ENCODE peak calls at places on chromosomes 3 and 15, in four cellular contexts. X, B, T and R are unnamed samples.

GRCh38 chr15:69475769-69476358 is 23.2 kb downstream of the RPLP1 start:
- DNase-seq in T (peak), X (peak), B (peak), R (peak)

GRCh38 chr3:65593780-65594752 is 444.7 kb downstream of the MAGI1 start:
- DNase-seq in X (no peak), T (no peak), B (no peak), R (no peak)

GRCh38 chr3:118541791-118542190 is 492.9 kb downstream of the IGSF11 start:
- DNase-seq in B (no peak), X (no peak), T (no peak), R (no peak)

GRCh38 chr3:14016900-14017475 is 107.7 kb downstream of the CHCHD4 start:
- DNase-seq in X (peak), T (no peak), B (no peak), R (no peak)

GRCh38 chr3:140922634-140923033 is 19.0 kb upstream of the SLC25A36 start:
- DNase-seq in T (no peak), X (no peak), B (peak), R (no peak)

GRCh38 chr3:64645236-64645635 is 42.6 kb downstream of the ADAMTS9 start:
- DNase-seq in T (no peak), B (no peak), X (no peak), R (no peak)

GRCh38 chr15:26472661-26473060 is 300.2 kb downstream of the GABRB3 start:
- DNase-seq in B (no peak), X (no peak), T (no peak), R (no peak)

GRCh38 chr15:51334011-51334426 is 4.4 kb downstream of the CYP19A1 start:
- DNase-seq in B (no peak), T (no peak), X (no peak), R (no peak)

GRCh38 chr15:31905054-31905453 is 125.3 kb upstream of the CHRNA7 start:
- DNase-seq in T (no peak), B (no peak), X (no peak), R (no peak)

GRCh38 chr3:65126527-65127440 is 439.0 kb upstream of the ADAMTS9 start:
- DNase-seq in T (no peak), X (no peak), B (no peak), R (no peak)

GRCh38 chr3:38297947-38298711 is 16.0 kb downstream of the SLC22A14 start:
- DNase-seq in X (no peak), B (peak), T (no peak), R (no peak)

GRCh38 chr3:13193320-13194284 is 120.4 kb upstream of the IQSEC1 start:
- DNase-seq in T (no peak), X (no peak), B (no peak), R (no peak)

GRCh38 chr3:35639251-35640185 is at the start of gene ARPP21:
- DNase-seq in T (no peak), X (no peak), B (peak), R (no peak)

GRCh38 chr15:55770261-55770660 is 27.3 kb upstream of the PRTG start:
- DNase-seq in T (no peak), X (no peak), B (no peak), R (no peak)

GRCh38 chr15:41801850-41802455 is 25.9 kb upstream of the JMJD7 start:
- DNase-seq in T (no peak), B (no peak), X (no peak), R (no peak)

GRCh38 chr3:51706788-51707731 is at the start of gene GRM2:
- DNase-seq in B (no peak), T (peak), X (peak), R (no peak)

GRCh38 chr15:50685976-50686467 is 575 bp downstream of the TRPM7 start:
- DNase-seq in X (peak), B (peak), T (peak), R (peak)

GRCh38 chr15:63071288-63071909 is 28.9 kb downstream of the TPM1 start:
- DNase-seq in X (no peak), T (no peak), B (no peak), R (no peak)

GRCh38 chr3:30199096-30199734 is 407.2 kb upstream of the TGFBR2 start:
- DNase-seq in T (peak), X (peak), B (peak), R (peak)

GRCh38 chr3:30333903-30334302 is 272.5 kb upstream of the TGFBR2 start:
- DNase-seq in T (no peak), B (no peak), X (no peak), R (no peak)

GRCh38 chr3:191369081-191370010 is 39.0 kb upstream of the UTS2B start:
- DNase-seq in T (no peak), X (no peak), B (no peak), R (no peak)

GRCh38 chr3:50050361-50050760 is 38.4 kb upstream of the RBM5 start:
- DNase-seq in T (no peak), B (no peak), X (peak), R (no peak)

GRCh38 chr3:148429206-148429605 is 268.5 kb upstream of the AGTR1 start:
- DNase-seq in T (no peak), X (no peak), B (no peak), R (no peak)

GRCh38 chr3:60708191-60708975 is 542.9 kb downstream of the FHIT start:
- DNase-seq in X (no peak), B (no peak), T (no peak), R (no peak)

GRCh38 chr3:56983427-56983826 is 77.0 kb upstream of the SPATA12 start:
- DNase-seq in T (no peak), B (no peak), X (no peak), R (no peak)

GRCh38 chr15:71115567-71116351 is 488 bp downstream of the THSD4 start:
- DNase-seq in B (peak), T (no peak), X (no peak), R (no peak)

GRCh38 chr3:113717818-113718217 is 21.4 kb upstream of the USF3 start:
- DNase-seq in X (no peak), T (no peak), B (no peak), R (no peak)

GRCh38 chr15:70098170-70098460 is 398 bp upstream of the TLE3 start:
- DNase-seq in B (no peak), T (no peak), X (no peak), R (no peak)

GRCh38 chr15:72342385-72342784 is 22.4 kb upstream of the CELF6 start:
- DNase-seq in X (peak), T (peak), B (peak), R (no peak)

GRCh38 chr3:12471228-12471627 is 13.1 kb upstream of the TSEN2 start:
- DNase-seq in B (peak), X (peak), T (no peak), R (no peak)

GRCh38 chr15:60970246-60971170 is 258.6 kb downstream of the RORA start:
- DNase-seq in T (no peak), B (no peak), X (no peak), R (no peak)

GRCh38 chr3:196774191-196774820 is 34.6 kb downstream of the PAK2 start:
- DNase-seq in X (peak), T (no peak), B (no peak), R (no peak)

GRCh38 chr3:43211681-43212080 is 74.7 kb upstream of the SNRK start:
- DNase-seq in T (no peak), X (no peak), B (no peak), R (no peak)

GRCh38 chr3:109480014-109480413 is 142.7 kb upstream of the DPPA4 start:
- DNase-seq in T (no peak), B (no peak), X (no peak), R (no peak)

GRCh38 chr3:195872800-195873199 is 35.6 kb downstream of the TNK2 start:
- DNase-seq in X (no peak), T (no peak), B (no peak), R (no peak)

DNA sequence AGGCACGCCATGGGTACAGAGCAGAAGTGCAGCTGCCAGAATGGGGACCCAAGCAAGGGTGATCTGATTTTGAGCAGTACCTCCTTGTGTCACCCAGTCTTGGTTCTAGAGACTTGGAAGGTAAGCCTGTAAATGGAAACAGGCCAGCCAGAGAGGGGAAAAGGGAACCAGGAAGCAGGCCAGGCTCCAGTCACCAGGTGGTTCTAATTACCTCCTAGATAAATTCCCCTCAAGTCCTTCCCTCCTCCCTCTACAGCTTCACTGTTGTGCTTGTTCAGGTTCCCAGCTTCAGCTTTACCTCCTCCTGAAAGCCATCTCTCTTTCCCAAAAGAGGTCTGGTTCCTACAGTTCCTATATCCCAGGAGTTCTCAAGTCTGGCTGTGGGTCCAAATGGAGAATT is 58.8 kb upstream of the SLC7A14 start:
- DNase-seq in B (no peak), X (no peak), T (no peak), R (no peak)
- TF ChIP-seq EP300 in B (no peak), X (no peak), T (no peak), R (no peak)

GRCh38 chr3:142014005-142014404 is 135.3 kb downstream of the TFDP2 start:
- DNase-seq in T (no peak), B (no peak), X (no peak), R (no peak)
- H3K27ac ChIP-seq in T (no peak), B (no peak), X (no peak), R (no peak)

GRCh38 chr3:186241910-186242821 is 119.9 kb downstream of the DGKG start:
- DNase-seq in B (peak), T (peak), X (peak), R (peak)
- TF ChIP-seq POLR2A in B (peak), T (no peak), X (peak), R (no peak)

GRCh38 chr3:184234671-184235380 is 5.4 kb downstream of the VWA5B2 start:
- DNase-seq in T (no peak), X (no peak), B (no peak), R (no peak)

GRCh38 chr3:184236033-184236410 is 6.6 kb downstream of the VWA5B2 start:
- DNase-seq in X (no peak), T (no peak), B (no peak), R (no peak)

GRCh38 chr3:184235381-184236032 is 6.1 kb downstream of the VWA5B2 start:
- DNase-seq in T (no peak), B (no peak), X (no peak), R (no peak)

GRCh38 chr3:184233127-184233843 is 3.9 kb downstream of the VWA5B2 start:
- DNase-seq in X (no peak), B (no peak), T (no peak), R (no peak)

GRCh38 chr3:184234224-184234623 is 4.8 kb downstream of the VWA5B2 start:
- DNase-seq in X (peak), T (no peak), B (peak), R (no peak)
- TF ChIP-seq EP300 in X (no peak), T (no peak), B (no peak), R (no peak)